ENCODE peak calls at places on chromosomes 12 and 14, in six cellular contexts. One of them, this sample, is unnamed.

GRCh38 chr14:26867171-26867757 is 269.4 kb upstream of the NOVA1 start:
- DNase-seq in colonic mucosa: no peak
- DNase-seq in prostate gland: no peak
- DNase-seq in H1: no peak
- DNase-seq in right cardiac atrium: no peak
- DNase-seq in fibroblast of lung: peak; percentile 60
- DNase-seq in this sample: no peak

GRCh38 chr12:19227190-19227879 is 97.8 kb downstream of the PLEKHA5 start:
- DNase-seq in fibroblast of lung: no peak
- DNase-seq in H1: no peak
- DNase-seq in colonic mucosa: no peak
- DNase-seq in prostate gland: no peak
- DNase-seq in right cardiac atrium: no peak
- DNase-seq in this sample: no peak

GRCh38 chr12:49340095-49340870 is 3.3 kb upstream of the C1QL4 start:
- DNase-seq in fibroblast of lung: no peak
- DNase-seq in colonic mucosa: no peak
- DNase-seq in H1: no peak
- DNase-seq in right cardiac atrium: no peak
- DNase-seq in prostate gland: no peak
- DNase-seq in this sample: no peak

GRCh38 chr12:115859231-115859630 is 418.3 kb downstream of the MED13L start:
- DNase-seq in colonic mucosa: no peak
- DNase-seq in H1: no peak
- DNase-seq in prostate gland: no peak
- DNase-seq in right cardiac atrium: no peak
- DNase-seq in fibroblast of lung: no peak
- DNase-seq in this sample: no peak

GRCh38 chr14:64704145-64704742 is at the start of gene PLEKHG3:
- DNase-seq in fibroblast of lung: peak; percentile 85
- DNase-seq in H1: no peak
- DNase-seq in colonic mucosa: peak; percentile 89
- DNase-seq in right cardiac atrium: peak; percentile 84
- DNase-seq in prostate gland: peak; percentile 78
- DNase-seq in this sample: peak; percentile 85

GRCh38 chr14:91098591-91098990 is 15.3 kb upstream of the DGLUCY start:
- DNase-seq in prostate gland: no peak
- DNase-seq in fibroblast of lung: peak; percentile 44
- DNase-seq in H1: no peak
- DNase-seq in colonic mucosa: no peak
- DNase-seq in right cardiac atrium: no peak
- DNase-seq in this sample: no peak

GRCh38 chr14:67187826-67188225 is 1.4 kb upstream of the GARIN2 start:
- DNase-seq in fibroblast of lung: peak; percentile 97
- DNase-seq in right cardiac atrium: no peak
- DNase-seq in colonic mucosa: no peak
- DNase-seq in H1: no peak
- DNase-seq in prostate gland: no peak
- DNase-seq in this sample: no peak

GRCh38 chr14:51998348-51998747 is 9.0 kb downstream of the RTRAF start:
- DNase-seq in prostate gland: no peak
- DNase-seq in fibroblast of lung: no peak
- DNase-seq in H1: no peak
- DNase-seq in right cardiac atrium: no peak
- DNase-seq in colonic mucosa: no peak
- DNase-seq in this sample: no peak

GRCh38 chr12:106227641-106228319 is 20.0 kb downstream of the CKAP4 start:
- DNase-seq in colonic mucosa: peak; percentile 59
- DNase-seq in fibroblast of lung: peak; percentile 52
- DNase-seq in prostate gland: peak; percentile 44
- DNase-seq in H1: no peak
- DNase-seq in right cardiac atrium: peak; percentile 42
- DNase-seq in this sample: no peak

DNA sequence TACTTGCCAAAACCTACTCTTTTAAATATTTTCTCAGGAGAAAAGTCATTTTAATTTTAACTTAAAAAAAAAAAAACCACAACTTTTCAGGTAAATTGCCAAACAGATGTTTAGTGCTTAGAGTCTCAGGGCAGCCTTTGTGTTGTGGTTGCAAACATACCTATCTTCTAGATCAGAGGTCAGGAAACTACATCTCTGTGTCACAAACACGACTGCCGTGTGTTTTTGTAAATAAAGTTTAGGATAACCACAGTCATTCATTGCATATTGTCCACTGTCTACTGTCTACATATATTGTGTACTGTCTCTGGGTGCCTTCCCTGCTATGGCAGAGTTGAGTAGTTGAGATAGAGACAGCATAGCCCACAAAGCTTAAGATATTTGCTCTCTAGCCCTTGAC is 48.9 kb downstream of the DYRK2 start:
- DNase-seq in prostate gland: no peak
- DNase-seq in H1: no peak
- DNase-seq in fibroblast of lung: peak; percentile 70
- DNase-seq in colonic mucosa: no peak
- DNase-seq in right cardiac atrium: no peak
- DNase-seq in this sample: no peak
- H3K27me3 ChIP-seq in prostate gland: no peaks in the 10 kb centered on the region
- H3K27me3 ChIP-seq in H1: no peaks in the 10 kb centered on the region
- H3K27me3 ChIP-seq in fibroblast of lung: no peaks in the 10 kb centered on the region
- H3K27me3 ChIP-seq in colonic mucosa: no peaks in the 10 kb centered on the region
- H3K27me3 ChIP-seq in right cardiac atrium: no peaks in the 10 kb centered on the region
- H3K27me3 ChIP-seq in this sample: no peaks in the 10 kb centered on the region

DNA sequence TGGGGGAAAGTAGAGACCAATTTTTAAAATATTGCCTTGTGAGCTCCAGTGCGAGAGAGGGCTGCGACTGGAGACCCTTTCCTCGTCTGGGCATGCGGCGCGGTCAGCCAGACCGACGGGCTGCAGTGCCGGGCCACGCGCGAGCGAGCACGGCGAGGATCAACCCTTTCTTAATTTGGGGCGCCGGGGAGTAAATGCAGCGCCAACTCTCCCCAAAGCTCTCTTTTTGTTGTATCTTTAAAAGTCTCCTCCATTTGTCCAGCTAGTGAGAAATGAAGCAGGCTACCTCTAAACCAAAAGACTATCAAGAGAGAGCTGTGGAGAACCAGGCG is 1.5 kb downstream of the SIX1 start:
- DNase-seq in right cardiac atrium: no peak
- DNase-seq in H1: no peak
- DNase-seq in prostate gland: no peak
- DNase-seq in colonic mucosa: no peak
- DNase-seq in fibroblast of lung: no peak
- DNase-seq in this sample: no peak
- H3K27me3 ChIP-seq in right cardiac atrium: peaks cover 3% of the 10 kb centered on the region
- H3K27me3 ChIP-seq in H1: peaks cover 98% of the 10 kb centered on the region
- H3K27me3 ChIP-seq in prostate gland: no peaks in the 10 kb centered on the region
- H3K27me3 ChIP-seq in colonic mucosa: peaks cover 97% of the 10 kb centered on the region
- H3K27me3 ChIP-seq in fibroblast of lung: peaks cover 55% of the 10 kb centered on the region
- H3K27me3 ChIP-seq in this sample: peaks cover 100% of the 10 kb centered on the region

DNA sequence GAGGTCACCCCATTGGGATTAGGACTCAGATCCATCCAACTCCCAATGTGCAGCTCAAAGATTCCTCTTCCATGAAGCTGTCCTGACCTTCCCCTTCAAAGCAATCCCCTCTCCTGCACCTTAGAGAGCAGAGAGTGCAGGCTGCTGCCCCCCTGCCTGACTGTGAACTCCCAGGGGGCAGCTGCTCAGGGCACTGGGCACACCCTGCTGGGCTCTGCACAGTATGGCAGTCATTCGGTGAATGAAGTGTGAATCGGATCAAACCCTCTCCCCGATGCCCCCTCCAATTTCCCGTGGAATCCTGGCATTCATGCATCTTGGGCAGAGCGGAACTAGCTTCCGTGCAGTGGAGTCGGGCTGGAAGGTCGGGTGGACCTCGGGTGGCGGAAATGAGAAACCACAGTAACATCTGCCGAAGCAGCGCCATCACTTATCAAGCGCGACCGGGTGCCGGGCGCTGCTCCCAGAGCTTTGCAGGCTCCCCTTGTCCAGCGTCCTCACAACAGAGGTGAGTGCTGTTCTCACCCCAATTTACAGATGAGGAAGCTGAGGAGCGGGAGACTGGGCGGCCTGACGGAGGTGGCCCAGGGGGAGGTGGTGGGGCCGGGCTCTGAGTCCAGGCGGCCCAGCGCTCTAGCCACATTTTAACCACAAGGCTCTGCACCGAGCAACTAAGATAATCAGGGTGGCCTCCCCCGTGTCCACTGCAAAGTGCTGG is 14.7 kb downstream of the GALNT9 start:
- DNase-seq in colonic mucosa: no peak
- DNase-seq in prostate gland: no peak
- DNase-seq in fibroblast of lung: no peak
- DNase-seq in right cardiac atrium: no peak
- DNase-seq in H1: no peak
- DNase-seq in this sample: no peak
- H3K27me3 ChIP-seq in colonic mucosa: no peaks in the 10 kb centered on the region
- H3K27me3 ChIP-seq in prostate gland: peaks cover 5% of the 10 kb centered on the region
- H3K27me3 ChIP-seq in fibroblast of lung: no peaks in the 10 kb centered on the region
- H3K27me3 ChIP-seq in right cardiac atrium: no peaks in the 10 kb centered on the region
- H3K27me3 ChIP-seq in H1: peaks cover 18% of the 10 kb centered on the region
- H3K27me3 ChIP-seq in this sample: peaks cover 64% of the 10 kb centered on the region

GRCh38 chr12:1830981-1831930 is 10.9 kb downstream of the LRTM2 start:
- DNase-seq in right cardiac atrium: peak; percentile 55
- DNase-seq in prostate gland: peak; percentile 90
- DNase-seq in fibroblast of lung: peak; percentile 54
- DNase-seq in H1: peak; percentile 59
- DNase-seq in colonic mucosa: no peak
- DNase-seq in this sample: peak; percentile 33
- H3K27me3 ChIP-seq in right cardiac atrium: no peaks in the 10 kb centered on the region
- H3K27me3 ChIP-seq in prostate gland: no peaks in the 10 kb centered on the region
- H3K27me3 ChIP-seq in fibroblast of lung: peaks cover 16% of the 10 kb centered on the region
- H3K27me3 ChIP-seq in H1: no peaks in the 10 kb centered on the region
- H3K27me3 ChIP-seq in colonic mucosa: peaks cover 6% of the 10 kb centered on the region
- H3K27me3 ChIP-seq in this sample: peaks cover 100% of the 10 kb centered on the region

DNA sequence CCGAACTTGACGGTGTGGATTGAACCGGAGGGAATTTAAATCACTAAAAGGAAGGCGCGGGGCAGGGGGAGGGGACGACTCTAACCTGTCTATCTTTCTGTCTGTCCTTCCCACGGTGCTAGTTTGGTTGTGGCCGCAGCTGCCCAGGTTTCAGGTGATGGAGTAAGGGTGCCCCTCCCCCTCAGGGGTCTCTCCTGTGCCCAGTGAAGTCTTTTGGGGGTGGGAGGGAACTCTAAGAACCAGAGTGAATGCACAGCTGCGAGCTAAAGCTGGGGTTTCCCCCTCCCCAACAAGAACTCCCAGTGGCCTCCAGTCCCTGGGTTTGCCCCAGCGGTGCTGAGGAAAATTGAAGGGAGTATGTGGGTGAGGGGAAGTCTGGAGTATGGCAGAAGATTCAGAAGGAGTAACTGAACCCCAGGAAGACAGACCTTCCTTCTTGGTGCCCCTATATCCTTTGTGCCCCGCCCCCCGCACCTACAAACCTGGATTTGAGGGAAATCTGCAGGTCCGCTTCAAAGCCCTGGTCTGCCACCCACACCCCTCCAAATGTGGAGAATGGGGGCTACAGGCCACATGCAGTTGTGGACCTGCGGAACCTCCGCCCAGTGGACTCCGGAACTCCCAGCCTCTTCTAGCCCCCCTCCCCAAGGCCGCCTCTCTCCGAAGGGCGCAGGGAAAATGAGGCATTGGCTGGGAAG is 3.6 kb upstream of the HOXC9 start:
- DNase-seq in colonic mucosa: no peak
- DNase-seq in prostate gland: no peak
- DNase-seq in fibroblast of lung: no peak
- DNase-seq in right cardiac atrium: no peak
- DNase-seq in H1: no peak
- DNase-seq in this sample: no peak
- H3K27me3 ChIP-seq in colonic mucosa: peaks cover 100% of the 10 kb centered on the region
- H3K27me3 ChIP-seq in prostate gland: peaks cover 79% of the 10 kb centered on the region
- H3K27me3 ChIP-seq in fibroblast of lung: peaks cover 88% of the 10 kb centered on the region
- H3K27me3 ChIP-seq in right cardiac atrium: peaks cover 5% of the 10 kb centered on the region
- H3K27me3 ChIP-seq in H1: peaks cover 100% of the 10 kb centered on the region
- H3K27me3 ChIP-seq in this sample: peaks cover 100% of the 10 kb centered on the region